ENCODE peak calls at places on chromosomes 11 and 22, in eight cellular contexts. R, O, I, G, M, N, K and J are unnamed samples.

GRCh38 chr11:66868726-66869291 is 11.9 kb downstream of the LRFN4 start:
- DNase-seq in N (peak), O (no peak), M (no peak), I (no peak), G (peak), K (peak), R (peak), J (peak)

GRCh38 chr11:119538748-119539147 is 115.8 kb upstream of the THY1 start:
- DNase-seq in M (peak), R (no peak), K (no peak), I (no peak), O (no peak), G (no peak), N (no peak), J (no peak)

GRCh38 chr11:70481625-70482528 is 83.5 kb downstream of the CTTN start:
- DNase-seq in K (peak), I (no peak), G (no peak), O (no peak), M (peak), N (no peak), R (no peak), J (no peak)

GRCh38 chr11:2092956-2093412 is 46.2 kb downstream of the IGF2 start:
- DNase-seq in K (peak), R (peak), G (peak), I (peak), M (peak), O (no peak), N (peak), J (peak)

GRCh38 chr22:38345782-38346181 is 28.5 kb upstream of the CSNK1E start:
- DNase-seq in I (no peak), M (no peak), N (no peak), R (no peak), G (no peak), K (no peak), O (no peak), J (no peak)

GRCh38 chr11:13216019-13217006 is 61.3 kb upstream of the BMAL1 start:
- DNase-seq in I (no peak), O (no peak), M (peak), N (no peak), R (no peak), K (peak), G (no peak), J (no peak)

GRCh38 chr11:17257200-17257599 is 19.3 kb upstream of the NUCB2 start:
- DNase-seq in G (no peak), O (no peak), N (no peak), R (no peak), M (peak), I (no peak), K (no peak), J (no peak)

GRCh38 chr11:63840356-63841060 is 1.6 kb downstream of the MARK2 start:
- DNase-seq in R (no peak), O (no peak), G (no peak), K (no peak), N (no peak), I (no peak), M (no peak), J (no peak)

GRCh38 chr11:115317428-115318185 is 186.6 kb downstream of the CADM1 start:
- DNase-seq in G (no peak), N (no peak), M (no peak), I (peak), K (no peak), R (no peak), O (no peak), J (no peak)